ENCODE peak calls at places on chromosome 15, in four cellular contexts. M is K562, E is stomach, P is HCT116. T is an unnamed sample.
A peak's percentile ranks its signal among the peaks of the same experiment; 100 is the strongest.

GRCh38 chr15:43093026-43093425 is 12.8 kb downstream of the UBR1 start:
- DNase-seq in M (no peak), E (no peak), P (no peak), T (peak; percentile 17)

GRCh38 chr15:41494922-41495735 is 1.5 kb downstream of the ITPKA start:
- DNase-seq in M (no peak), E (peak; percentile 40), P (no peak), T (peak; percentile 30)

GRCh38 chr15:56058986-56059385 is 65.6 kb upstream of the NEDD4 start:
- DNase-seq in M (no peak), E (no peak), P (no peak), T (no peak)

GRCh38 chr15:80132382-80132781 is 20.4 kb upstream of the FAH start:
- DNase-seq in M (no peak), E (no peak), P (no peak), T (no peak)

GRCh38 chr15:64895285-64896065 is 16.2 kb upstream of the ANKDD1A start:
- DNase-seq in M (no peak), E (peak; percentile 31), P (no peak), T (peak; percentile 70)

GRCh38 chr15:76196949-76197315 is 114.3 kb downstream of the ETFA start:
- DNase-seq in M (no peak), E (no peak), P (no peak), T (no peak)

GRCh38 chr15:66907826-66908502 is 157.4 kb upstream of the SMAD3 start:
- DNase-seq in M (no peak), E (no peak), P (no peak), T (no peak)

GRCh38 chr15:36798366-36798765 is 218.9 kb downstream of the CDIN1 start:
- DNase-seq in M (no peak), E (no peak), P (no peak), T (no peak)

GRCh38 chr15:64246364-64247189 is 83.8 kb upstream of the PPIB start:
- DNase-seq in M (peak; percentile 70), E (no peak), P (peak; percentile 87), T (peak; percentile 53)

GRCh38 chr15:40982855-40983254 is 29.6 kb downstream of the CHAC1 start:
- DNase-seq in M (no peak), E (no peak), P (no peak), T (no peak)

GRCh38 chr15:29476503-29477080 is 207.0 kb upstream of the NSMCE3 start:
- DNase-seq in M (no peak), E (no peak), P (no peak), T (no peak)

GRCh38 chr15:101188517-101189340 is 63.1 kb downstream of the CHSY1 start:
- DNase-seq in M (no peak), E (peak; percentile 58), P (no peak), T (peak; percentile 77)

GRCh38 chr15:58775402-58775801 is 4.3 kb downstream of the MINDY2 start:
- DNase-seq in M (no peak), E (no peak), P (no peak), T (no peak)

GRCh38 chr15:101391981-101392566 is 97.0 kb upstream of the SNRPA1 start:
- DNase-seq in M (no peak), E (no peak), P (no peak), T (no peak)

GRCh38 chr15:57494575-57494974 is 97.1 kb upstream of the MYZAP start:
- DNase-seq in M (no peak), E (no peak), P (no peak), T (no peak)

GRCh38 chr15:89775815-89776214 is 317 bp upstream of the MESP2 start:
- DNase-seq in M (no peak), E (no peak), P (no peak), T (no peak)

GRCh38 chr15:89777073-89777820 is 1.1 kb downstream of the MESP2 start:
- DNase-seq in M (no peak), E (no peak), P (no peak), T (no peak)

GRCh38 chr15:89777821-89778380 is 1.8 kb downstream of the MESP2 start:
- DNase-seq in M (no peak), E (no peak), P (no peak), T (no peak)

GRCh38 chr15:89774492-89774891 is 1.6 kb upstream of the MESP2 start:
- DNase-seq in M (no peak), E (no peak), P (no peak), T (no peak)

GRCh38 chr15:89776274-89777072 is at the start of gene MESP2:
- DNase-seq in M (peak; percentile 91), E (peak; percentile 89), P (peak; percentile 50), T (peak; percentile 89)
- TF ChIP-seq POLR2A in M (peak; percentile 43), E (no peak), P (no peak), T (no peak)

DNA sequence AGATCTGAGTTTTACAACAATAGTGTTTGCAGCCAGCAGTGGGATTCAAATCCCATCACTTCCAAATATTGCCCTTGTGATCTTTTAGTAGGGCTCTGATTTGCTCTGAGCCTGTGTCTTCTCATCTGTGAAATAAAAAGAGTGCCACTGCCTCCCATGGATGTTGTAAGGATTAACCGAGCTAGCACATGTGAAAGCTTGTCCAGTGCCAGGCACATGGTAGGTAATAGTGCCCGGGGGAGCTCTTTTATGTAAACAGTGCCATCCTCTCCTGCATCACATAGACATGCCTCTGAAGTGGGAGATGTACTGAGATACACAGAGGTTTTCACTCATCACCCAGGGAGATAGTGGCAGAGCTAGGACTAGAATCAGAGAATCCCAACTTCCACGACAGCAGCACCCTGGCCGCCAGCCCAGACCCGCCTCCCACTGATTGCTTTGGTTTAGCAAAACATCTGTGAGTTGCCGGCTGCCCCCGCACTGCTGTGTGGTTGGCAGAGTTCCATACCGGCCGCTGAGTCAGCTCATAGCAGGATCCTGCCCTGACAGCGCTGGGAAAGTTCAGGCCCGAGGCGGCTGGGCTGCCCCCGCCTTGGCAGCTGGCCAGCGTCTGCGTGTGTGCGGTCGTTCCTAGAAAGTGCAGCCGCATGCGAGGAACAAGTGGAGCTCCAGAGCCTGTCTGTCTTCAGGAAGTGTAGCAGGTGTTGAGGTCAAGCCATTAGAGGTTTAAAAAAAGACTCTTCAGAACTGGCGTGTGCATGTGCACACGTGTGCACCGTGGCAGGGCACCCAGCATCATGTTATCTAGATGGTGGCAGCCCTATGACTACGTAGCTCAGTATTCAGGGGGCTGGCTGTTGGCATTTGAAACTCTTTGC is 5.0 kb downstream of the ARID3B start:
- DNase-seq in M (peak; percentile 94), E (peak; percentile 94), P (peak; percentile 93), T (peak; percentile 98)
- TF ChIP-seq POLR2A in M (no peak), E (no peak), P (no peak), T (no peak)

GRCh38 chr15:33154366-33155166 is 39.9 kb downstream of the FMN1 start:
- DNase-seq in M (no peak), E (no peak), P (no peak), T (no peak)
- TF ChIP-seq POLR2A in M (no peak), E (no peak), P (no peak), T (no peak)

DNA sequence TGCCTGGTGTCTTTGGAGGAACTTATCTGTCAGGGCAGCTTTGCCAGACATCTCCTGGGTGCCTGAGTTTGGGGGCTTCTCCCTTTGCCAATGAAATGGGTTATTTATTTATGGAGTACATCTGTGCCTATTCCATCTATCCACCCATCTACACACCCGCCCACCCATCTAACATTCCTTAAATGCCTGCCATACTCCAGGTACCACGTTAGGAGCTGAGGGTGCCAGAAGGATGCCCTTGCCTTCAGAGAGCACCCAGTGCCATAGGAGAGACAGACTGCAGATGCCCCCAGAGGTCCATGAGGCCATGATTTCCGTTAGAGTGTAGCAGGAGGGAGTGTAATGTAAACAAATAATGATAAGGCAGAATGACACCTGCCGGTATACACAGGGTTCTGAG is 21.8 kb upstream of the KIF23 start:
- DNase-seq in M (no peak), E (no peak), P (no peak), T (no peak)
- TF ChIP-seq POLR2A in M (no peak), E (no peak), P (no peak), T (no peak)

DNA sequence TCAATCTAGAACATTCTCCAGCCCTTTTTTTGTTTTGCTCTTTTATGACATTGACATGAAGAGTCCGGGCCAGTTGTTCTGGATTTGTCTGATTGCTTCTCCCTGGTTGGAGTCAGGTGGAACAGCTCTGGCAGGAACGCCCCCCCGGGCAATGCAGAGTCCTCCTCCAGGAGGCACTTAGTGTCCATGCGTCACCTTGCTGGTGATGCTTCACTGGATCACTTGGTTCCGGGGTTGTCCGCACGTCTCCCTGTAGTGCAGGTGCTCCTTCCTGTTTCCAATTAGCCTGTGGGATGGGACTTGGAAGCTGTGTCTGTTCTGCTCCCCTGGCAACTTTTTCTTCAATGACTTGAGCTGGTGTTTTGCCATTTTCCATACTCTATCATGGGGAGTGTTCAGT is 9.8 kb downstream of the CSK start:
- DNase-seq in M (no peak), E (no peak), P (no peak), T (no peak)
- TF ChIP-seq POLR2A in M (no peak), E (no peak), P (no peak), T (no peak)

T was measured in erythroblast.